ENCODE peak calls at places on chromosomes 5 and 9, in five cellular contexts. H is activated T-cell treated with anti-CD3 and anti-CD28 coated beads, Interleukin-2, amount 50 U/mL, for 24 hours; X is astrocyte of the spinal cord; W is stimulated activated CD4-positive, alpha-beta T cell treated with anti-CD3 and anti-CD28 coated beads, Interleukin-4, amount 100 ng/mL, for 24 hours; D is AG08395. I is an unnamed sample.

GRCh38 chr5:1418238-1418920 is 26.9 kb downstream of the SLC6A3 start:
- DNase-seq in X (no peak), H (no peak), D (no peak), W (no peak), I (no peak)

GRCh38 chr5:53246042-53246836 is 136.7 kb upstream of the MOCS2 start:
- DNase-seq in X (peak), D (peak), W (no peak), H (no peak), I (no peak)

GRCh38 chr9:93114169-93114983 is 18.4 kb downstream of the CARD19 start:
- DNase-seq in H (no peak), W (no peak), D (no peak), X (no peak), I (no peak)

GRCh38 chr9:2159521-2160417 is 144.6 kb downstream of the SMARCA2 start:
- DNase-seq in H (no peak), D (no peak), W (no peak), X (peak), I (no peak)

GRCh38 chr5:40842351-40842750 is 1.2 kb downstream of the CARD6 start:
- DNase-seq in W (no peak), D (peak), X (no peak), H (no peak), I (no peak)

GRCh38 chr9:133849076-133849670 is 111.0 kb upstream of the SARDH start:
- DNase-seq in D (no peak), W (no peak), H (no peak), X (no peak), I (no peak)

GRCh38 chr5:23208959-23209431 is 298.4 kb upstream of the PRDM9 start:
- DNase-seq in W (no peak), D (peak), H (no peak), X (peak), I (peak)

GRCh38 chr9:34370970-34371880 is 5.5 kb downstream of the MYORG start:
- DNase-seq in X (no peak), W (no peak), H (no peak), D (no peak), I (no peak)

GRCh38 chr5:134240421-134240962 is 14.6 kb upstream of the PPP2CA start:
- DNase-seq in H (no peak), D (no peak), X (peak), W (no peak), I (peak)